ENCODE peak calls at places on chromosome 1, in six cellular contexts. C is stimulated activated CD4-positive, alpha-beta T cell treated with anti-CD3 and anti-CD28 coated beads, Interleukin-1b, Interleukin-23, amount 100 ng/mL, for 4 hours; W is Panc1; L is stimulated activated CD8-positive, alpha-beta memory T cell treated with anti-CD3 and anti-CD28 coated beads, Interleukin-2, amount 100 ng/mL, for 1 hour; R is WERI-Rb-1; Q is NAMALWA. Y is an unnamed sample.

GRCh38 chr1:212104586-212105282 is 69.2 kb downstream of the DTL start:
- DNase-seq in Q (no peak), L (no peak), C (no peak), R (no peak), W (no peak), Y (peak)

GRCh38 chr1:57468661-57469523 is 45.0 kb upstream of the DAB1 start:
- DNase-seq in Q (peak), C (no peak), W (no peak), L (no peak), R (no peak), Y (no peak)

GRCh38 chr1:30879940-30880339 is 28.6 kb downstream of the SDC3 start:
- DNase-seq in R (no peak), L (no peak), W (no peak), C (no peak), Q (no peak), Y (peak)

GRCh38 chr1:147757015-147757990 is 3.1 kb downstream of the GJA5 start:
- DNase-seq in Q (no peak), W (no peak), C (no peak), R (no peak), L (no peak), Y (no peak)

GRCh38 chr1:150408800-150409199 is 44.9 kb downstream of the RPRD2 start:
- DNase-seq in C (no peak), R (no peak), W (no peak), Q (no peak), L (no peak), Y (no peak)

GRCh38 chr1:230268371-230269170 is 157.6 kb downstream of the PGBD5 start:
- DNase-seq in L (no peak), R (peak), Q (peak), W (no peak), C (no peak), Y (peak)

GRCh38 chr1:231814536-231814935 is 187.9 kb downstream of the DISC1 start:
- DNase-seq in C (no peak), R (no peak), L (no peak), W (no peak), Q (no peak), Y (no peak)

GRCh38 chr1:154557939-154558609 is 388 bp downstream of the UBE2Q1 start:
- DNase-seq in R (peak), W (no peak), L (peak), C (no peak), Q (peak), Y (peak)

GRCh38 chr1:6447818-6448748 is 17.9 kb downstream of the TNFRSF25 start:
- DNase-seq in R (no peak), W (no peak), Q (no peak), L (no peak), C (no peak), Y (peak)

GRCh38 chr1:2539312-2539907 is 9.3 kb upstream of the HES5 start:
- DNase-seq in W (no peak), Q (peak), L (no peak), R (peak), C (no peak), Y (peak)

GRCh38 chr1:230140221-230141001 is 73.4 kb downstream of the GALNT2 start:
- DNase-seq in R (no peak), W (no peak), L (no peak), Q (no peak), C (no peak), Y (peak)

GRCh38 chr1:15184445-15185103 is 31.0 kb downstream of the TMEM51 start:
- DNase-seq in L (no peak), W (no peak), C (no peak), R (no peak), Q (no peak), Y (no peak)

GRCh38 chr1:25529518-25530347 is 13.7 kb upstream of the LDLRAP1 start:
- DNase-seq in C (no peak), R (no peak), L (no peak), Q (peak), W (no peak), Y (no peak)

GRCh38 chr1:161402446-161402845 is 34.8 kb upstream of the CFAP126 start:
- DNase-seq in C (no peak), R (no peak), Q (no peak), L (no peak), W (no peak), Y (no peak)

GRCh38 chr1:18630511-18631495 is at the start of gene PAX7:
- DNase-seq in Q (no peak), L (no peak), C (no peak), R (no peak), W (no peak), Y (no peak)

GRCh38 chr1:116376734-116377096 is 3.7 kb downstream of the ATP1A1 start:
- DNase-seq in W (no peak), Q (no peak), C (no peak), L (no peak), R (no peak), Y (no peak)

GRCh38 chr1:116116040-116116439 is 4.8 kb downstream of the MAB21L3 start:
- DNase-seq in Q (no peak), W (no peak), L (no peak), C (no peak), R (no peak), Y (no peak)

GRCh38 chr1:33997127-33998047 is 133.5 kb downstream of the HMGB4 start:
- DNase-seq in L (no peak), Q (no peak), R (no peak), C (no peak), W (no peak), Y (peak)

GRCh38 chr1:22556391-22557104 is 6.7 kb upstream of the EPHA8 start:
- DNase-seq in C (no peak), W (no peak), Q (no peak), L (no peak), R (peak), Y (no peak)

GRCh38 chr1:19046972-19047371 is 90.5 kb upstream of the IFFO2 start:
- DNase-seq in R (no peak), Q (no peak), C (no peak), L (no peak), W (no peak), Y (no peak)